ENCODE peak calls at places on chromosomes 1 and 21, in seven cellular contexts. S, A, E, R, N, Q and Z are unnamed samples.

GRCh38 chr1:228180271-228180987 is 14.8 kb downstream of the IBA57 start:
- DNase-seq in S (no peak), A (no peak), E (no peak), R (no peak), N (peak; percentile 27), Q (no peak), Z (no peak)

GRCh38 chr1:231020816-231021215 is 19.2 kb downstream of the FAM89A start:
- DNase-seq in S (no peak), A (no peak), E (no peak), R (no peak), N (no peak), Q (peak; percentile 36), Z (peak; percentile 25)

GRCh38 chr1:9917901-9918300 is 7.8 kb upstream of the CTNNBIP1 start:
- DNase-seq in S (no peak), A (no peak), E (no peak), R (no peak), N (no peak), Q (no peak), Z (no peak)

GRCh38 chr1:52996653-52997052 is 65.4 kb upstream of the PODN start:
- DNase-seq in S (no peak), A (no peak), E (no peak), R (no peak), N (no peak), Q (no peak), Z (no peak)

GRCh38 chr21:38819719-38820147 is 14.0 kb downstream of the ETS2 start:
- DNase-seq in S (no peak), A (no peak), E (no peak), R (no peak), N (no peak), Q (peak; percentile 61), Z (peak; percentile 74)

GRCh38 chr1:22910286-22910685 is 62.4 kb downstream of the LACTBL1 start:
- DNase-seq in S (no peak), A (no peak), E (no peak), R (no peak), N (no peak), Q (no peak), Z (no peak)

GRCh38 chr1:72286401-72286800 is 4.1 kb upstream of the NEGR1 start:
- DNase-seq in S (no peak), A (no peak), E (no peak), R (no peak), N (no peak), Q (no peak), Z (no peak)

GRCh38 chr1:156705321-156705917 is at the start of gene CRABP2:
- DNase-seq in S (no peak), A (no peak), E (no peak), R (peak; percentile 57), N (peak; percentile 80), Q (peak; percentile 77), Z (no peak)

GRCh38 chr1:246860401-246860800 is 71.3 kb downstream of the AHCTF1 start:
- DNase-seq in S (no peak), A (no peak), E (no peak), R (no peak), N (no peak), Q (no peak), Z (no peak)

GRCh38 chr1:42945171-42945570 is 13.5 kb downstream of the SLC2A1 start:
- DNase-seq in S (no peak), A (no peak), E (no peak), R (no peak), N (no peak), Q (no peak), Z (no peak)

DNA sequence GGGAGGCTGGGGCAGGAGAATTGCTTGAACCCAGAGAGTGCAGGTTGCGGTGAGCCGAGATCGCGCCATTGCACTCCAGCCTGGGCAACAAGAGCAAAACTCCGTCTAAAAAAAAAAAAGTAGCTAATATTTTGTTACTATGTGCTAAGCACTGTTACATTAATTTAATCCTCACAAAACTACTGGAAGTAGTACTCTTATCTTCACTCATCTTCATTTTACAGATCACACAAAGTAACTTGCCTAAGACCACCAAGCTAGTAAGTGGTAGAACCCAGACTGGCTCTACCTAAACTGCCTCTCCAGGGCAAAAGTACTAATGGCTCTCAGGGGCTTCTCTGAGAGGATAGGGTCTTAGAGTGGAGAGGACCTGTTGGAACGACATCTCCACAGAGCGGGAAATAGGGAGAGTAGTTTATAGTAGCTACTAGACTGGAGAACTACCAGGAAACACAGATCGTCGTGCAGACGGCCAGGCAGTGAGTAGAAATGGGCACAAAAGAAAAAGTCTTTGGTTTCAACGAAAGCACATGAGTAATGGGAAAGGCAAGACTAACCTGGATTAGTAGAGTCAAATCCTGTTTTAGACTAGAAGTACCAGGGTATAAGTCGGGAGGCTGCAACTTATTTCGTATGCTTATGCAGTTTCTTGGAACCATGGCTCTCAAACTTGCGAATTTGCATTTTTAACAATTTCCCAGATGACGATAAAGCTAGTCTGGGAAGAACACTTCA is 1.4 kb downstream of the CLCC1 start:
- DNase-seq in S (no peak), A (no peak), E (no peak), R (no peak), N (no peak), Q (no peak), Z (no peak)
- H3K9me3 ChIP-seq in S (no peaks in the 10 kb centered on the region), A (no peaks in the 10 kb centered on the region), E (no peaks in the 10 kb centered on the region), R (no peaks in the 10 kb centered on the region), N (no peaks in the 10 kb centered on the region), Q (no peaks in the 10 kb centered on the region), Z (no peaks in the 10 kb centered on the region)

DNA sequence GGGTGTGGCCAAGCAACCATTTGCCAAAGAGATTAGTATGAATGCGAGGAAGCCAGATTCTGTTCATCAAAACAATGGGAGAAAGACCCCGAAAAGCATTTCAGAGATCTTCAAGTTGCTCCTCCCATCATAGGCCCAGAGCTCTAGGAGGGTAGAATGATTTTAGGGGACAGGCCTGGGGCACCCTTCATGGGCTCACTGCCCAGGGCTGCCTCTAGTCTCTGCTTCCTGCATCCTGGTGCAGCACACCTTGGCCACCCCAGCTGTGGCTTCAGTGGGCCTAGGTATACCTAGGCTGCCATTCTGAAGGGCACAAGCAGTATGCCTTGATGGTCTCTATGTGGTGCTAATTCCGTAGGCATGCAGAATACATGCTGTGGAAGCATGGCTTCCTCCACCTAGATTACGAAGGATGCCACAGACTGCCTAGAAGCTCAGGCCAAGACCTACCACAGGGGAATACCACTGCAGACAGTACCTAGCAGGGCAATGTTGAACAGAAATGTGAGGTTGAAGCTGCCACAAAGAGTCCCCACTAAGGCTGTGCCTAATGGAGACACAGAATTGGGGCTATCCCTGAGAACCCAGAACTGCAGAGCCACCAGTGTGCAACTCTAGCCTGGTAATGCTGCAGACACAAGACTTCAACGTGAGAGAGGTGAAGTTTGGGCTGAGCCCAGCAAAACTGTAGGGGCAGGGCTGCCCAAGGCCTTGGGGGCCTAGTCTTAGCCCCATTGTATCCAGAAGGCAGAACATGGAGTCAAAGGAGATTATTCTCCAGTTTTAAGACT is 158.8 kb downstream of the CLIC6 start:
- DNase-seq in S (no peak), A (no peak), E (no peak), R (no peak), N (no peak), Q (no peak), Z (no peak)
- H3K27ac ChIP-seq in S (no peak overlapping the region), A (no peak overlapping the region), E (no peak overlapping the region), R (no peak overlapping the region), N (no peak overlapping the region), Q (no peak overlapping the region), Z (peak overlapping the region; percentile 5)

GRCh38 chr1:109653286-109653685 is 2.6 kb upstream of the GSTM4 start:
- DNase-seq in S (no peak), A (no peak), E (no peak), R (no peak), N (no peak), Q (no peak), Z (no peak)

GRCh38 chr1:109650609-109651008 is 5.3 kb upstream of the GSTM4 start:
- DNase-seq in S (no peak), A (no peak), E (no peak), R (no peak), N (no peak), Q (no peak), Z (peak; percentile 6)

GRCh38 chr1:109652446-109652845 is 3.5 kb upstream of the GSTM4 start:
- DNase-seq in S (no peak), A (no peak), E (no peak), R (no peak), N (no peak), Q (no peak), Z (no peak)

GRCh38 chr1:109644670-109645069 is 11.2 kb upstream of the GSTM4 start:
- DNase-seq in S (no peak), A (no peak), E (no peak), R (no peak), N (no peak), Q (peak; percentile 74), Z (no peak)

DNA sequence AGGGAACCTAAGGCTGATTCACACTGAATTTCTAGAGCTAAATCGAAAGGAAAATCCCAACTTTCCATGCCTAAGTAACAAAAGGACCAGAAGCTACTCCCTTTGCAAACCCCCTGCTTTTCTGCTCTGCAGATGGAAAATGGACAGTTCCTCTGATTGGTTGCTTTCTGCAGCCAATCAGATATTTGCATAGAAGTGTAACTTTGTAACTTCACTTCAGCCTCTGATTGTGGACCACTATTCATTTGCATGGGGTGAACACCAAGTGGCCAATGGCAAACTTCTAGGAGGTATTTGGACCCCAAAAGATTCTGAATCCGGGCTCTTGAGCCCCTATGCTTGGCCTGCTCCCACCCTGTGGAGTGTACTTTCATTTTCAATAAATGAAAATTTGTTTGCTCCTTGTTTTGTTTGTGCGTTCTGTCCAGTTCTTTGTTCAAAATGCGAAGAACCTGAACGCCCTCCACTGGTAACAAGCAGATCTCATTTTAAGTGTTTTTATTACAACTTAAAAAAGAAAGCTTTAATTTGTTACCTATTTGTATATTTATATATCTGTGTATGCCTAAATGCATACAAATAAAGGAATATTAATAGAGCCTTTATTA is 6.4 kb upstream of the GSTM4 start:
- DNase-seq in S (no peak), A (no peak), E (no peak), R (no peak), N (no peak), Q (no peak), Z (peak; percentile 4)
- TF ChIP-seq CTCF in S (peak; percentile 49), A (no peak), E (peak; percentile 24), R (peak; percentile 26), N (no peak), Q (peak; percentile 52), Z (no peak)

GRCh38 chr21:46091631-46092025 is 6.3 kb upstream of the COL6A2 start:
- DNase-seq in S (no peak), A (no peak), E (no peak), R (peak; percentile 36), N (peak; percentile 63), Q (no peak), Z (no peak)

GRCh38 chr21:46092811-46093667 is 4.9 kb upstream of the COL6A2 start:
- DNase-seq in S (no peak), A (no peak), E (no peak), R (peak; percentile 36), N (peak; percentile 90), Q (peak; percentile 12), Z (no peak)

GRCh38 chr21:46092026-46092764 is 5.7 kb upstream of the COL6A2 start:
- DNase-seq in S (no peak), A (peak; percentile 49), E (peak; percentile 77), R (peak; percentile 82), N (peak; percentile 97), Q (peak; percentile 62), Z (peak; percentile 39)

GRCh38 chr21:46089285-46089684 is 8.6 kb upstream of the COL6A2 start:
- DNase-seq in S (no peak), A (no peak), E (no peak), R (no peak), N (peak; percentile 51), Q (no peak), Z (no peak)

DNA sequence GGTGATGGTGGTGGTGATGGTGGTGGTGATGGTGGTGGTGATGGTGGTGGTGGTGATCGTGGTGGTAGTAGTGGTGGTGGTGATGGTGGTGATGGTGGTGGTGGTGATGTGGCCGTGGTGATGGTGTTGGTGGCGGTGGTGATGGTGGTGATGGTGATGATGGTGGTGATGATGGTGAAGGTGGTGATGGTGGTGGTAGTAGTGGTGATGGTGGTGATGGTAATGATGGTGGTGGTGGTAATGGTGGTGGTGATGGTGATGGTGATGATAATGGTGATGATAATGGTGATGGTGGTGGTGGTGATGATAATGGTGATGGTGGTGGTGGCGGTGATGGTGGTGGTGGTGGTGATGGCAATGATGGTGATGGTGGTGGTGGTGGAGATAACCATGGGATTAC is 6.8 kb upstream of the COL6A2 start:
- DNase-seq in S (no peak), A (no peak), E (no peak), R (peak; percentile 34), N (peak; percentile 61), Q (no peak), Z (no peak)
- H3K9me3 ChIP-seq in S (no peaks in the 10 kb centered on the region), A (no peaks in the 10 kb centered on the region), E (no peaks in the 10 kb centered on the region), R (peaks cover 9% of the 10 kb centered on the region), N (no peaks in the 10 kb centered on the region), Q (no peaks in the 10 kb centered on the region), Z (peaks cover 6% of the 10 kb centered on the region)